ENCODE peak calls at places on chromosomes 2 and 18, in five cellular contexts. One of them, this sample, is unnamed.

GRCh38 chr18:60804412-60804811 is 431.8 kb upstream of the MC4R start:
- DNase-seq in A172: no peak
- DNase-seq in AG08396: no peak
- DNase-seq in heart right ventricle: no peak
- DNase-seq in GM19239: no peak
- DNase-seq in this sample: no peak

GRCh38 chr2:190105554-190105953 is 43.0 kb upstream of the MSTN start:
- DNase-seq in heart right ventricle: no peak
- DNase-seq in GM19239: no peak
- DNase-seq in AG08396: no peak
- DNase-seq in A172: no peak
- DNase-seq in this sample: no peak

GRCh38 chr2:177161741-177162440 is 50.7 kb upstream of the HNRNPA3 start:
- DNase-seq in GM19239: no peak
- DNase-seq in AG08396: peak; percentile 39
- DNase-seq in A172: peak; percentile 32
- DNase-seq in heart right ventricle: no peak
- DNase-seq in this sample: peak; percentile 53

GRCh38 chr18:58194028-58194427 is 150.0 kb downstream of the NEDD4L start:
- DNase-seq in A172: no peak
- DNase-seq in AG08396: no peak
- DNase-seq in GM19239: no peak
- DNase-seq in heart right ventricle: no peak
- DNase-seq in this sample: no peak

GRCh38 chr2:149733936-149734685 is 146.5 kb upstream of the MMADHC start:
- DNase-seq in GM19239: no peak
- DNase-seq in AG08396: no peak
- DNase-seq in heart right ventricle: no peak
- DNase-seq in A172: peak; percentile 95
- DNase-seq in this sample: peak; percentile 31

GRCh38 chr2:25078171-25079049 is 36.5 kb downstream of the EFR3B start:
- DNase-seq in GM19239: no peak
- DNase-seq in A172: peak; percentile 96
- DNase-seq in heart right ventricle: no peak
- DNase-seq in AG08396: peak; percentile 55
- DNase-seq in this sample: peak; percentile 63

GRCh38 chr2:152055366-152056108 is 43.3 kb downstream of the CACNB4 start:
- DNase-seq in GM19239: no peak
- DNase-seq in A172: peak; percentile 15
- DNase-seq in heart right ventricle: no peak
- DNase-seq in AG08396: no peak
- DNase-seq in this sample: no peak

GRCh38 chr2:148998162-148998830 is 40.2 kb upstream of the LYPD6B start:
- DNase-seq in AG08396: no peak
- DNase-seq in A172: no peak
- DNase-seq in GM19239: no peak
- DNase-seq in heart right ventricle: peak; percentile 27
- DNase-seq in this sample: no peak

GRCh38 chr2:186515376-186515775 is 29.3 kb downstream of the ZC3H15 start:
- DNase-seq in A172: no peak
- DNase-seq in heart right ventricle: no peak
- DNase-seq in AG08396: no peak
- DNase-seq in GM19239: no peak
- DNase-seq in this sample: no peak

GRCh38 chr2:48221846-48222516 is 308.0 kb upstream of the STON1 start:
- DNase-seq in A172: peak; percentile 10
- DNase-seq in GM19239: no peak
- DNase-seq in AG08396: no peak
- DNase-seq in heart right ventricle: no peak
- DNase-seq in this sample: no peak

GRCh38 chr18:35077937-35078336 is 36.7 kb downstream of the MAPRE2 start:
- DNase-seq in GM19239: no peak
- DNase-seq in heart right ventricle: no peak
- DNase-seq in AG08396: no peak
- DNase-seq in A172: no peak
- DNase-seq in this sample: no peak

This sample was measured in AG20443.